ENCODE peak calls at places on chromosomes 2 and 18, in seven cellular contexts. One of them, this sample, is unnamed.

GRCh38 chr2:120312076-120312475 is 33.9 kb upstream of the INHBB start:
- DNase-seq in dorsolateral prefrontal cortex: peak
- DNase-seq in activated CD8-positive, alpha-beta T cell treated with anti-CD3 and anti-CD28 coated beads, Interleukin-2, amount 10 ng/mL, durations not matched to agents 7 days and 5 days: no peak
- DNase-seq in activated CD8-positive, alpha-beta memory T cell treated with anti-CD3 and anti-CD28 coated beads, Interleukin-2, amount 50 U/mL, for 48 hours: no peak
- DNase-seq in neural progenitor cell: no peak
- DNase-seq in Kasumi-1: no peak
- DNase-seq in GM03348: no peak
- DNase-seq in this sample: no peak

GRCh38 chr2:5035134-5035533 is 657.0 kb upstream of the SOX11 start:
- DNase-seq in dorsolateral prefrontal cortex: no peak
- DNase-seq in activated CD8-positive, alpha-beta T cell treated with anti-CD3 and anti-CD28 coated beads, Interleukin-2, amount 10 ng/mL, durations not matched to agents 7 days and 5 days: no peak
- DNase-seq in activated CD8-positive, alpha-beta memory T cell treated with anti-CD3 and anti-CD28 coated beads, Interleukin-2, amount 50 U/mL, for 48 hours: no peak
- DNase-seq in neural progenitor cell: no peak
- DNase-seq in Kasumi-1: no peak
- DNase-seq in GM03348: no peak
- DNase-seq in this sample: no peak

GRCh38 chr2:43228782-43229659 is 2.6 kb upstream of the ZFP36L2 start:
- DNase-seq in dorsolateral prefrontal cortex: no peak
- DNase-seq in activated CD8-positive, alpha-beta T cell treated with anti-CD3 and anti-CD28 coated beads, Interleukin-2, amount 10 ng/mL, durations not matched to agents 7 days and 5 days: no peak
- DNase-seq in activated CD8-positive, alpha-beta memory T cell treated with anti-CD3 and anti-CD28 coated beads, Interleukin-2, amount 50 U/mL, for 48 hours: no peak
- DNase-seq in neural progenitor cell: no peak
- DNase-seq in Kasumi-1: no peak
- DNase-seq in GM03348: no peak
- DNase-seq in this sample: no peak

GRCh38 chr2:24421668-24422067 is 61.3 kb upstream of the ITSN2 start:
- DNase-seq in dorsolateral prefrontal cortex: peak
- DNase-seq in activated CD8-positive, alpha-beta T cell treated with anti-CD3 and anti-CD28 coated beads, Interleukin-2, amount 10 ng/mL, durations not matched to agents 7 days and 5 days: peak
- DNase-seq in activated CD8-positive, alpha-beta memory T cell treated with anti-CD3 and anti-CD28 coated beads, Interleukin-2, amount 50 U/mL, for 48 hours: peak
- DNase-seq in neural progenitor cell: peak
- DNase-seq in Kasumi-1: peak
- DNase-seq in GM03348: peak
- DNase-seq in this sample: peak

GRCh38 chr2:60472026-60472425 is 81.4 kb downstream of the BCL11A start:
- DNase-seq in dorsolateral prefrontal cortex: no peak
- DNase-seq in activated CD8-positive, alpha-beta T cell treated with anti-CD3 and anti-CD28 coated beads, Interleukin-2, amount 10 ng/mL, durations not matched to agents 7 days and 5 days: no peak
- DNase-seq in activated CD8-positive, alpha-beta memory T cell treated with anti-CD3 and anti-CD28 coated beads, Interleukin-2, amount 50 U/mL, for 48 hours: no peak
- DNase-seq in neural progenitor cell: no peak
- DNase-seq in Kasumi-1: no peak
- DNase-seq in GM03348: no peak
- DNase-seq in this sample: no peak

GRCh38 chr2:241040811-241041334 is 42.5 kb downstream of the SNED1 start:
- DNase-seq in dorsolateral prefrontal cortex: no peak
- DNase-seq in activated CD8-positive, alpha-beta T cell treated with anti-CD3 and anti-CD28 coated beads, Interleukin-2, amount 10 ng/mL, durations not matched to agents 7 days and 5 days: no peak
- DNase-seq in activated CD8-positive, alpha-beta memory T cell treated with anti-CD3 and anti-CD28 coated beads, Interleukin-2, amount 50 U/mL, for 48 hours: no peak
- DNase-seq in neural progenitor cell: no peak
- DNase-seq in Kasumi-1: no peak
- DNase-seq in GM03348: no peak
- DNase-seq in this sample: no peak

GRCh38 chr18:73099759-73100158 is 232.0 kb upstream of the NETO1 start:
- DNase-seq in dorsolateral prefrontal cortex: no peak
- DNase-seq in activated CD8-positive, alpha-beta T cell treated with anti-CD3 and anti-CD28 coated beads, Interleukin-2, amount 10 ng/mL, durations not matched to agents 7 days and 5 days: no peak
- DNase-seq in activated CD8-positive, alpha-beta memory T cell treated with anti-CD3 and anti-CD28 coated beads, Interleukin-2, amount 50 U/mL, for 48 hours: no peak
- DNase-seq in neural progenitor cell: no peak
- DNase-seq in Kasumi-1: no peak
- DNase-seq in GM03348: no peak
- DNase-seq in this sample: no peak

GRCh38 chr2:179837408-179837807 is 24.0 kb downstream of the ZNF385B start:
- DNase-seq in dorsolateral prefrontal cortex: no peak
- DNase-seq in activated CD8-positive, alpha-beta T cell treated with anti-CD3 and anti-CD28 coated beads, Interleukin-2, amount 10 ng/mL, durations not matched to agents 7 days and 5 days: no peak
- DNase-seq in activated CD8-positive, alpha-beta memory T cell treated with anti-CD3 and anti-CD28 coated beads, Interleukin-2, amount 50 U/mL, for 48 hours: no peak
- DNase-seq in neural progenitor cell: no peak
- DNase-seq in Kasumi-1: no peak
- DNase-seq in GM03348: peak
- DNase-seq in this sample: no peak

GRCh38 chr2:238130696-238131628 is 7.5 kb upstream of the KLHL30 start:
- DNase-seq in dorsolateral prefrontal cortex: no peak
- DNase-seq in activated CD8-positive, alpha-beta T cell treated with anti-CD3 and anti-CD28 coated beads, Interleukin-2, amount 10 ng/mL, durations not matched to agents 7 days and 5 days: no peak
- DNase-seq in activated CD8-positive, alpha-beta memory T cell treated with anti-CD3 and anti-CD28 coated beads, Interleukin-2, amount 50 U/mL, for 48 hours: no peak
- DNase-seq in neural progenitor cell: no peak
- DNase-seq in Kasumi-1: no peak
- DNase-seq in GM03348: no peak
- DNase-seq in this sample: no peak

GRCh38 chr2:96927420-96928171 is 57.7 kb upstream of the SEMA4C start:
- DNase-seq in dorsolateral prefrontal cortex: peak
- DNase-seq in activated CD8-positive, alpha-beta T cell treated with anti-CD3 and anti-CD28 coated beads, Interleukin-2, amount 10 ng/mL, durations not matched to agents 7 days and 5 days: no peak
- DNase-seq in activated CD8-positive, alpha-beta memory T cell treated with anti-CD3 and anti-CD28 coated beads, Interleukin-2, amount 50 U/mL, for 48 hours: no peak
- DNase-seq in neural progenitor cell: no peak
- DNase-seq in Kasumi-1: no peak
- DNase-seq in GM03348: peak
- DNase-seq in this sample: peak

GRCh38 chr2:173271825-173272224 is 82.8 kb upstream of the CDCA7 start:
- DNase-seq in dorsolateral prefrontal cortex: no peak
- DNase-seq in activated CD8-positive, alpha-beta T cell treated with anti-CD3 and anti-CD28 coated beads, Interleukin-2, amount 10 ng/mL, durations not matched to agents 7 days and 5 days: no peak
- DNase-seq in activated CD8-positive, alpha-beta memory T cell treated with anti-CD3 and anti-CD28 coated beads, Interleukin-2, amount 50 U/mL, for 48 hours: no peak
- DNase-seq in neural progenitor cell: peak
- DNase-seq in Kasumi-1: no peak
- DNase-seq in GM03348: no peak
- DNase-seq in this sample: no peak